ENCODE peak calls at places on chromosomes 11 and 22, in four cellular contexts. H is activated CD4-positive, alpha-beta T cell treated with anti-CD3 and anti-CD28 coated beads, Interleukin-2, amount 50 U/mL, for 24 hours; O is left ventricle myocardium inferior; A is AG08396. K is an unnamed sample.

GRCh38 chr11:56917708-56918450 is 70.8 kb upstream of the OR5AK2 start:
- DNase-seq in H (no peak), O (no peak), A (no peak), K (no peak)

GRCh38 chr22:20009018-20009482 is 7.6 kb downstream of the ARVCF start:
- DNase-seq in H (no peak), O (no peak), A (no peak), K (no peak)

GRCh38 chr11:36108812-36109498 is 165.1 kb downstream of the LDLRAD3 start:
- DNase-seq in H (no peak), O (no peak), A (no peak), K (no peak)

GRCh38 chr11:124644426-124645280 is 22.0 kb downstream of the TBRG1 start:
- DNase-seq in H (no peak), O (peak; percentile 34), A (peak; percentile 65), K (peak; percentile 68)

GRCh38 chr11:33500865-33501479 is 199.7 kb downstream of the C11orf91 start:
- DNase-seq in H (no peak), O (no peak), A (no peak), K (no peak)

GRCh38 chr11:19394525-19395016 is 153.8 kb upstream of the E2F8 start:
- DNase-seq in H (no peak), O (no peak), A (no peak), K (no peak)

GRCh38 chr22:30314918-30315317 is 11.8 kb downstream of the TBC1D10A start:
- DNase-seq in H (no peak), O (no peak), A (no peak), K (no peak)

GRCh38 chr22:23533328-23533762 is 46.7 kb downstream of the IGLL1 start:
- DNase-seq in H (no peak), O (no peak), A (no peak), K (no peak)

GRCh38 chr11:19861171-19861570 is 148.5 kb downstream of the NAV2 start:
- DNase-seq in H (no peak), O (no peak), A (no peak), K (no peak)

GRCh38 chr11:10918698-10919097 is 60.8 kb upstream of the ZBED5 start:
- DNase-seq in H (no peak), O (no peak), A (no peak), K (no peak)

GRCh38 chr11:17515443-17516176 is 28.6 kb downstream of the USH1C start:
- DNase-seq in H (no peak), O (no peak), A (no peak), K (no peak)

GRCh38 chr11:59556883-59557205 is 45.5 kb downstream of the OR4D9 start:
- DNase-seq in H (no peak), O (no peak), A (no peak), K (no peak)

GRCh38 chr22:23063539-23064380 is 6.6 kb upstream of the GNAZ start:
- DNase-seq in H (no peak), O (no peak), A (no peak), K (no peak)

GRCh38 chr11:77065878-77066228 is 918 bp upstream of the CAPN5 start:
- DNase-seq in H (no peak), O (peak; percentile 41), A (peak; percentile 68), K (no peak)